ENCODE peak calls at places on chromosomes 2 and 18, in nine cellular contexts. R is gastrocnemius medialis, F is mammary epithelial cell, X is astrocyte, P is heart left ventricle, L is left ventricle myocardium inferior, G is neural progenitor cell, K is stomach, A is GM23338. W is an unnamed sample. For H3K4me1, the result is how much of the 10 kb centered on the place peaks cover.

GRCh38 chr2:10283106-10284062 is 19.3 kb upstream of the HPCAL1 start:
- DNase-seq in R (no peak), F (peak), X (peak), P (no peak), L (no peak), G (peak), K (no peak), A (no peak), W (no peak)

GRCh38 chr2:101958071-101958470 is 33.7 kb upstream of the IL1R2 start:
- DNase-seq in R (no peak), F (peak), X (peak), P (no peak), L (no peak), G (no peak), K (no peak), A (no peak), W (no peak)

GRCh38 chr18:59067873-59068272 is 71.8 kb upstream of the SEC11C start:
- DNase-seq in R (no peak), F (no peak), X (no peak), P (no peak), L (no peak), G (peak), K (peak), A (peak), W (no peak)

GRCh38 chr2:51921076-51921475 is 889.1 kb upstream of the NRXN1 start:
- DNase-seq in R (no peak), F (no peak), X (no peak), P (no peak), L (no peak), G (no peak), K (no peak), A (no peak), W (no peak)

GRCh38 chr2:88016948-88017779 is 817 bp upstream of the RNU2-63P start:
- DNase-seq in R (no peak), F (peak), X (peak), P (no peak), L (peak), G (peak), K (peak), A (peak), W (peak)

GRCh38 chr18:44848931-44849330 is 168.2 kb downstream of the SETBP1 start:
- DNase-seq in R (no peak), F (no peak), X (no peak), P (no peak), L (no peak), G (no peak), K (peak), A (no peak), W (no peak)

GRCh38 chr2:241530571-241530970 is 22.2 kb upstream of the STK25 start:
- DNase-seq in R (no peak), F (no peak), X (no peak), P (no peak), L (no peak), G (no peak), K (no peak), A (no peak), W (no peak)

GRCh38 chr2:207091175-207091574 is 74.6 kb downstream of the KLF7 start:
- DNase-seq in R (no peak), F (no peak), X (no peak), P (no peak), L (no peak), G (no peak), K (peak), A (no peak), W (no peak)

GRCh38 chr18:62834715-62835114 is 119.4 kb downstream of the PHLPP1 start:
- DNase-seq in R (no peak), F (no peak), X (no peak), P (no peak), L (no peak), G (no peak), K (no peak), A (no peak), W (no peak)

GRCh38 chr2:40256649-40257048 is 195.2 kb downstream of the SLC8A1 start:
- DNase-seq in R (no peak), F (peak), X (no peak), P (no peak), L (no peak), G (peak), K (no peak), A (peak), W (no peak)

GRCh38 chr2:23516546-23517256 is 131.7 kb downstream of the KLHL29 start:
- DNase-seq in R (no peak), F (no peak), X (no peak), P (peak), L (no peak), G (no peak), K (no peak), A (no peak), W (no peak)

GRCh38 chr2:46849080-46849715 is 66.4 kb downstream of the MCFD2 start:
- DNase-seq in R (no peak), F (no peak), X (peak), P (no peak), L (no peak), G (no peak), K (no peak), A (no peak), W (peak)

GRCh38 chr2:174028935-174029334 is 63.8 kb upstream of the SP3 start:
- DNase-seq in R (no peak), F (no peak), X (no peak), P (no peak), L (no peak), G (no peak), K (no peak), A (no peak), W (no peak)

GRCh38 chr2:79275863-79276262 is 116.3 kb upstream of the REG3A start:
- DNase-seq in R (no peak), F (no peak), X (no peak), P (no peak), L (no peak), G (no peak), K (no peak), A (peak), W (no peak)

GRCh38 chr2:73214120-73215035 is at the start of gene SMYD5:
- DNase-seq in R (peak), F (peak), X (peak), P (peak), L (peak), G (peak), K (peak), A (peak), W (peak)

GRCh38 chr2:232655392-232655791 is 22.0 kb downstream of the EFHD1 start:
- DNase-seq in R (peak), F (no peak), X (no peak), P (no peak), L (no peak), G (no peak), K (peak), A (no peak), W (no peak)

GRCh38 chr18:55390898-55391297 is 197.1 kb downstream of the TCF4 start:
- DNase-seq in R (no peak), F (no peak), X (no peak), P (no peak), L (no peak), G (no peak), K (no peak), A (no peak), W (no peak)

GRCh38 chr2:186783254-186783653 is 65.7 kb downstream of the ZSWIM2 start:
- DNase-seq in R (no peak), F (no peak), X (no peak), P (no peak), L (no peak), G (no peak), K (no peak), A (no peak), W (no peak)

GRCh38 chr18:79343567-79344207 is 52.0 kb upstream of the NFATC1 start:
- DNase-seq in R (no peak), F (no peak), X (no peak), P (no peak), L (no peak), G (no peak), K (peak), A (no peak), W (no peak)

GRCh38 chr18:60040966-60041365 is 141.2 kb downstream of the PMAIP1 start:
- DNase-seq in R (no peak), F (peak), X (peak), P (no peak), L (no peak), G (no peak), K (no peak), A (no peak), W (no peak)

GRCh38 chr18:44520981-44521672 is 159.6 kb upstream of the SETBP1 start:
- DNase-seq in R (no peak), F (peak), X (peak), P (no peak), L (no peak), G (no peak), K (no peak), A (no peak), W (no peak)

GRCh38 chr2:118190365-118190916 is 102.2 kb downstream of the INSIG2 start:
- DNase-seq in R (no peak), F (no peak), X (no peak), P (no peak), L (no peak), G (no peak), K (no peak), A (no peak), W (no peak)

GRCh38 chr2:173126819-173127218 is 51.2 kb downstream of the MAP3K20 start:
- DNase-seq in R (no peak), F (peak), X (peak), P (no peak), L (no peak), G (no peak), K (no peak), A (no peak), W (no peak)

GRCh38 chr2:118372876-118373597 is 284.8 kb downstream of the INSIG2 start:
- DNase-seq in R (no peak), F (no peak), X (no peak), P (no peak), L (no peak), G (peak), K (no peak), A (no peak), W (no peak)

GRCh38 chr2:98049991-98050519 is 36.9 kb upstream of the VWA3B start:
- DNase-seq in R (no peak), F (peak), X (no peak), P (no peak), L (no peak), G (no peak), K (no peak), A (no peak), W (no peak)

GRCh38 chr2:175030380-175031271 is 25.4 kb upstream of the CHN1 start:
- DNase-seq in R (peak), F (peak), X (peak), P (no peak), L (no peak), G (peak), K (no peak), A (peak), W (no peak)

GRCh38 chr2:238845583-238846480 is 2.1 kb upstream of the TWIST2 start:
- DNase-seq in R (no peak), F (no peak), X (no peak), P (no peak), L (no peak), G (no peak), K (no peak), A (peak), W (no peak)

GRCh38 chr2:160406591-160407392 is 86.8 kb downstream of the RBMS1 start:
- DNase-seq in R (no peak), F (peak), X (peak), P (peak), L (peak), G (peak), K (peak), A (peak), W (no peak)

GRCh38 chr2:21356076-21356856 is 232.5 kb downstream of the TDRD15 start:
- DNase-seq in R (no peak), F (no peak), X (no peak), P (no peak), L (no peak), G (no peak), K (no peak), A (no peak), W (no peak)

GRCh38 chr2:207255565-207255964 is 89.8 kb upstream of the KLF7 start:
- DNase-seq in R (no peak), F (no peak), X (no peak), P (no peak), L (no peak), G (no peak), K (no peak), A (no peak), W (no peak)

GRCh38 chr2:229852565-229852964 is 69.2 kb downstream of the TRIP12 start:
- DNase-seq in R (no peak), F (no peak), X (peak), P (no peak), L (no peak), G (no peak), K (no peak), A (no peak), W (peak)

GRCh38 chr2:160561551-160562280 is 68.1 kb upstream of the RBMS1 start:
- DNase-seq in R (no peak), F (peak), X (peak), P (no peak), L (no peak), G (no peak), K (no peak), A (no peak), W (no peak)

GRCh38 chr2:184031402-184032147 is 566.8 kb upstream of the ZNF804A start:
- DNase-seq in R (no peak), F (no peak), X (no peak), P (no peak), L (no peak), G (peak), K (no peak), A (peak), W (no peak)

GRCh38 chr2:59301466-59302402 is 1060.6 kb upstream of the FANCL start:
- DNase-seq in R (peak), F (peak), X (peak), P (no peak), L (no peak), G (peak), K (peak), A (peak), W (peak)

GRCh38 chr2:74019516-74019915 is 34.8 kb downstream of the TET3 start:
- DNase-seq in R (no peak), F (no peak), X (no peak), P (no peak), L (no peak), G (no peak), K (no peak), A (no peak), W (peak)

GRCh38 chr18:35619941-35620340 is 38.4 kb downstream of the GALNT1 start:
- DNase-seq in R (no peak), F (no peak), X (no peak), P (no peak), L (no peak), G (no peak), K (no peak), A (no peak), W (no peak)

GRCh38 chr18:35618703-35619102 is 37.2 kb downstream of the GALNT1 start:
- DNase-seq in R (no peak), F (no peak), X (no peak), P (no peak), L (no peak), G (peak), K (no peak), A (peak), W (no peak)

GRCh38 chr18:35620765-35621164 is 39.2 kb downstream of the GALNT1 start:
- DNase-seq in R (peak), F (no peak), X (no peak), P (no peak), L (no peak), G (no peak), K (no peak), A (no peak), W (no peak)

GRCh38 chr18:35618289-35618688 is 36.7 kb downstream of the GALNT1 start:
- DNase-seq in R (no peak), F (no peak), X (no peak), P (no peak), L (no peak), G (no peak), K (no peak), A (no peak), W (no peak)

DNA sequence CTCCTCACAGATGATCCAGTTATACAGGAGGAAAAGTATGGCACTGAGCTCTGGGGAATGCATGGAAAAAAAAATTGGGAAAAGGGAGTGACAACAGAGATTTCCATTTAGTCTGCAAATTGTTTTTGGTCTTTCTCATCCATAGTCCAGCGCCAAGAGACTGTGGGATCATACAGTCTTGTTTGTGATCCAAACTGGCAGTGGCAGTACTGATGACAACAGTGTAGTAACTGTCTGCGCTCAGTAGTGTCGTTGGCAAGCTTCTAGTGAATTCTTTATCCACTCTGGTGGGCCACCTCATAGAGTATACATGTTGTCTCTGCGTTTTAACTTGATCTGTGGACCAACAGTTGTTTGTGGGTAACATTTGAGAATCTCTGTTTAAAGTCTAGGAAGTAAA is 37.9 kb downstream of the GALNT1 start:
- DNase-seq in R (peak), F (no peak), X (peak), P (no peak), L (no peak), G (no peak), K (no peak), A (no peak), W (peak)
- H3K27ac ChIP-seq in R (no peak), F (no peak), X (no peak), P (peak), L (peak), G (no peak), K (no peak), A (peak), W (no peak)

DNA sequence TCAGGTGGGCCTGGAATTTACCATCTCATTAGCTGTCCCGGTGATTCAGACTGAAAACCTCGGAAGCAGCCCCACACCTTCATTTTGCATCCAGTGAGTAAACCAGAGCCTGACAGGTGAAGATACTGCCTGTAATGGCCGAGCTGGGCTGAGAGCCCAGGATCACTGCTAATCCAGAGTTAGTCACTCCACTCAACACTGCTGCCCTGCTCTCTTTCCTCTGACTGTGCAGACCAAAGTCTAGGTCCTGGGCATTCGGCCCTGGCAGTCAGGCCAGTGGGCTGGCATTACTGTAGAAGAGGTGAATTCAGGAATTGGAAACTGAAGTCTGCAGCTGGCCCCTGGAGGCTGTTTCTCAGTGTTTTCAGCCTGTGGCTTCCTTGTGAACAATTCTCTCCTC is 44.3 kb downstream of the TMEM17 start:
- DNase-seq in R (peak), F (peak), X (peak), P (no peak), L (no peak), G (no peak), K (no peak), A (no peak), W (no peak)
- H3K4me1 ChIP-seq in R (under half), F (under half), X (under half), P (under half), L (under half), G (half or more), K (under half), A (under half), W (under half)

GRCh38 chr2:42421601-42422252 is 60.7 kb upstream of the COX7A2L start:
- DNase-seq in R (no peak), F (peak), X (no peak), P (no peak), L (no peak), G (no peak), K (no peak), A (no peak), W (no peak)
- H3K27ac ChIP-seq in R (no peak), F (no peak), X (peak), P (no peak), L (no peak), G (no peak), K (no peak), A (no peak), W (no peak)

GRCh38 chr18:23316986-23317385 is 136.1 kb upstream of the RIOK3 start:
- DNase-seq in R (no peak), F (no peak), X (no peak), P (no peak), L (no peak), G (no peak), K (no peak), A (no peak), W (no peak)
- H3K4me1 ChIP-seq in R (under half), F (under half), X (under half), P (under half), L (under half), G (under half), K (under half), A (under half), W (under half)

GRCh38 chr2:219001577-219002394 is 8.6 kb upstream of the CRYBA2 start:
- DNase-seq in R (no peak), F (peak), X (no peak), P (peak), L (no peak), G (peak), K (peak), A (peak), W (no peak)
- H3K27ac ChIP-seq in R (no peak), F (no peak), X (no peak), P (no peak), L (no peak), G (no peak), K (peak), A (no peak), W (no peak)

GRCh38 chr18:24446953-24447537 is 13.4 kb upstream of the HRH4 start:
- DNase-seq in R (no peak), F (no peak), X (no peak), P (no peak), L (no peak), G (no peak), K (no peak), A (peak), W (no peak)
- H3K4me1 ChIP-seq in R (under half), F (under half), X (under half), P (under half), L (under half), G (under half), K (under half), A (under half), W (under half)

DNA sequence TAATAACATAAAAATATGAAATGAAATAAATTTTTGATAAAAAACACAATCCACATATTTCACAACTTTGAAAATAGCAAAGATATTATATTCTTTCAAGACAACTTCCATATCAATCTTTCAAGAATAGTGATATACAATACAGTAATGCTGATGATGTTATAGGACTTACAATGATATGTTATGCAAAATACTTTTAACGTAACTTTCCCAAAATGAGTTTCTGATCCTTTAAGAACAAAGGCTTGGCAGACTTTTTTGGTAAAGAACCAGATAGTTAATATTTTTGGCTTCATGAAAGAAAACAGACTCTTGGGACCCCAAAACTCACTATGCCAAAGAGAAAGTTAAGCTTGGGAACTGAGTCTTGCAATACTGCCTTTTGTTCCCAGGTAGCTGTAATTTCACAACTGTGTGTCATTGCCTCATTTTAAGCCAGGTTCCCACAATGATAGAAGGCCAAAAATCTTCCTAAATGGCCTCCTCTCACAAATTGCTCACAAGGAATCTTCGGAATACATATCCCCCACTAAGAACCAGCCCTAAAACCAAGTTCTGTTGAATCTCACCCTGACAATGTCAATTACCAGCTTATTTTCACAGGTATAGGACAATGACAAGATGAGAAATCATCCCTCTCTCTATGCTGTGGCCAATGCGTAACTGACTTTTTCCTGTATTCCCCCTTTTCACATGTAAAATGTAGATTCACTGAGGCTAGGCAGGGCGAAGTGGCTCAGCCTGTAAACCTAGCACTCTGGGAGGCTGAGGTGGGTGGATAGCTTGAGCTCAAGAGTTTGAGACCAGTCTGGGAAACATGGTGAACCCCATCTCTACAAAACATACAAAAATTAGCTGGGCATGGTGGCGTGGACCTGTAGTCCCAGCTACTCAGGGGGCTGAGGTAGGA is 54.8 kb upstream of the STRN start:
- DNase-seq in R (no peak), F (no peak), X (peak), P (no peak), L (no peak), G (no peak), K (no peak), A (peak), W (no peak)
- H3K27ac ChIP-seq in R (peak), F (no peak), X (peak), P (peak), L (peak), G (no peak), K (peak), A (peak), W (peak)